ENCODE peak calls at places on chromosomes 7 and 10, in nine cellular contexts. One of them, this sample, is unnamed.
A peak's percentile ranks its signal among the peaks of the same experiment; 100 is the strongest.

GRCh38 chr10:69374931-69375306 is 41.8 kb downstream of the TACR2 start:
- DNase-seq in GM19239: no peak
- DNase-seq in AG08395: no peak
- DNase-seq in renal cortical epithelial cell: no peak
- DNase-seq in activated T-cell treated with anti-CD3 and anti-CD28 coated beads for 48 hours: no peak
- DNase-seq in stimulated activated CD4-positive, alpha-beta T cell treated with anti-CD3 and anti-CD28 coated beads, Interleukin-1b, Interleukin-23, amount 100 ng/mL, for 24 hours: no peak
- DNase-seq in activated T-helper 1 cell treated with anti-CD3 and anti-CD28 coated beads, Interleukin-12 subunit alpha, Interleukin-12 subunit beta, Interleukin-2, Interleukin-4 antibody, amounts not matched to agents 30 ng/mL and 10 ng/mL and 1 ng/mL, durations not matched to agents 14 hours and 24 hours and 36 hours: no peak
- DNase-seq in HFFc6: no peak
- DNase-seq in nucleus accumbens: no peak
- DNase-seq in this sample: no peak

GRCh38 chr10:63103971-63104409 is 29.1 kb upstream of the NRBF2 start:
- DNase-seq in GM19239: no peak
- DNase-seq in AG08395: no peak
- DNase-seq in renal cortical epithelial cell: no peak
- DNase-seq in activated T-cell treated with anti-CD3 and anti-CD28 coated beads for 48 hours: peak; percentile 53
- DNase-seq in stimulated activated CD4-positive, alpha-beta T cell treated with anti-CD3 and anti-CD28 coated beads, Interleukin-1b, Interleukin-23, amount 100 ng/mL, for 24 hours: peak; percentile 17
- DNase-seq in activated T-helper 1 cell treated with anti-CD3 and anti-CD28 coated beads, Interleukin-12 subunit alpha, Interleukin-12 subunit beta, Interleukin-2, Interleukin-4 antibody, amounts not matched to agents 30 ng/mL and 10 ng/mL and 1 ng/mL, durations not matched to agents 14 hours and 24 hours and 36 hours: no peak
- DNase-seq in HFFc6: no peak
- DNase-seq in nucleus accumbens: no peak
- DNase-seq in this sample: no peak

GRCh38 chr7:120864146-120864920 is 6.4 kb upstream of the TSPAN12 start:
- DNase-seq in GM19239: no peak
- DNase-seq in AG08395: no peak
- DNase-seq in renal cortical epithelial cell: peak; percentile 76
- DNase-seq in activated T-cell treated with anti-CD3 and anti-CD28 coated beads for 48 hours: no peak
- DNase-seq in stimulated activated CD4-positive, alpha-beta T cell treated with anti-CD3 and anti-CD28 coated beads, Interleukin-1b, Interleukin-23, amount 100 ng/mL, for 24 hours: no peak
- DNase-seq in activated T-helper 1 cell treated with anti-CD3 and anti-CD28 coated beads, Interleukin-12 subunit alpha, Interleukin-12 subunit beta, Interleukin-2, Interleukin-4 antibody, amounts not matched to agents 30 ng/mL and 10 ng/mL and 1 ng/mL, durations not matched to agents 14 hours and 24 hours and 36 hours: no peak
- DNase-seq in HFFc6: no peak
- DNase-seq in nucleus accumbens: no peak
- DNase-seq in this sample: no peak

GRCh38 chr7:361680-362415 is 71.9 kb downstream of the FOXL3 start:
- DNase-seq in GM19239: no peak
- DNase-seq in AG08395: no peak
- DNase-seq in renal cortical epithelial cell: no peak
- DNase-seq in activated T-cell treated with anti-CD3 and anti-CD28 coated beads for 48 hours: no peak
- DNase-seq in stimulated activated CD4-positive, alpha-beta T cell treated with anti-CD3 and anti-CD28 coated beads, Interleukin-1b, Interleukin-23, amount 100 ng/mL, for 24 hours: no peak
- DNase-seq in activated T-helper 1 cell treated with anti-CD3 and anti-CD28 coated beads, Interleukin-12 subunit alpha, Interleukin-12 subunit beta, Interleukin-2, Interleukin-4 antibody, amounts not matched to agents 30 ng/mL and 10 ng/mL and 1 ng/mL, durations not matched to agents 14 hours and 24 hours and 36 hours: no peak
- DNase-seq in HFFc6: no peak
- DNase-seq in nucleus accumbens: no peak
- DNase-seq in this sample: no peak

GRCh38 chr7:157016352-157017041 is 6.0 kb upstream of the MNX1 start:
- DNase-seq in GM19239: no peak
- DNase-seq in AG08395: no peak
- DNase-seq in renal cortical epithelial cell: no peak
- DNase-seq in activated T-cell treated with anti-CD3 and anti-CD28 coated beads for 48 hours: no peak
- DNase-seq in stimulated activated CD4-positive, alpha-beta T cell treated with anti-CD3 and anti-CD28 coated beads, Interleukin-1b, Interleukin-23, amount 100 ng/mL, for 24 hours: no peak
- DNase-seq in activated T-helper 1 cell treated with anti-CD3 and anti-CD28 coated beads, Interleukin-12 subunit alpha, Interleukin-12 subunit beta, Interleukin-2, Interleukin-4 antibody, amounts not matched to agents 30 ng/mL and 10 ng/mL and 1 ng/mL, durations not matched to agents 14 hours and 24 hours and 36 hours: peak; percentile 20
- DNase-seq in HFFc6: no peak
- DNase-seq in nucleus accumbens: no peak
- DNase-seq in this sample: no peak

GRCh38 chr10:11551104-11551503 is 60.3 kb downstream of the USP6NL start:
- DNase-seq in GM19239: no peak
- DNase-seq in AG08395: no peak
- DNase-seq in renal cortical epithelial cell: no peak
- DNase-seq in activated T-cell treated with anti-CD3 and anti-CD28 coated beads for 48 hours: no peak
- DNase-seq in stimulated activated CD4-positive, alpha-beta T cell treated with anti-CD3 and anti-CD28 coated beads, Interleukin-1b, Interleukin-23, amount 100 ng/mL, for 24 hours: no peak
- DNase-seq in activated T-helper 1 cell treated with anti-CD3 and anti-CD28 coated beads, Interleukin-12 subunit alpha, Interleukin-12 subunit beta, Interleukin-2, Interleukin-4 antibody, amounts not matched to agents 30 ng/mL and 10 ng/mL and 1 ng/mL, durations not matched to agents 14 hours and 24 hours and 36 hours: no peak
- DNase-seq in HFFc6: no peak
- DNase-seq in nucleus accumbens: no peak
- DNase-seq in this sample: no peak

GRCh38 chr7:158312789-158313188 is 274.8 kb downstream of the PTPRN2 start:
- DNase-seq in GM19239: no peak
- DNase-seq in AG08395: no peak
- DNase-seq in renal cortical epithelial cell: no peak
- DNase-seq in activated T-cell treated with anti-CD3 and anti-CD28 coated beads for 48 hours: no peak
- DNase-seq in stimulated activated CD4-positive, alpha-beta T cell treated with anti-CD3 and anti-CD28 coated beads, Interleukin-1b, Interleukin-23, amount 100 ng/mL, for 24 hours: no peak
- DNase-seq in activated T-helper 1 cell treated with anti-CD3 and anti-CD28 coated beads, Interleukin-12 subunit alpha, Interleukin-12 subunit beta, Interleukin-2, Interleukin-4 antibody, amounts not matched to agents 30 ng/mL and 10 ng/mL and 1 ng/mL, durations not matched to agents 14 hours and 24 hours and 36 hours: no peak
- DNase-seq in HFFc6: no peak
- DNase-seq in nucleus accumbens: no peak
- DNase-seq in this sample: no peak

GRCh38 chr7:107506683-107507339 is 37.0 kb downstream of the GPR22 start:
- DNase-seq in GM19239: no peak
- DNase-seq in AG08395: no peak
- DNase-seq in renal cortical epithelial cell: peak; percentile 40
- DNase-seq in activated T-cell treated with anti-CD3 and anti-CD28 coated beads for 48 hours: no peak
- DNase-seq in stimulated activated CD4-positive, alpha-beta T cell treated with anti-CD3 and anti-CD28 coated beads, Interleukin-1b, Interleukin-23, amount 100 ng/mL, for 24 hours: no peak
- DNase-seq in activated T-helper 1 cell treated with anti-CD3 and anti-CD28 coated beads, Interleukin-12 subunit alpha, Interleukin-12 subunit beta, Interleukin-2, Interleukin-4 antibody, amounts not matched to agents 30 ng/mL and 10 ng/mL and 1 ng/mL, durations not matched to agents 14 hours and 24 hours and 36 hours: no peak
- DNase-seq in HFFc6: no peak
- DNase-seq in nucleus accumbens: no peak
- DNase-seq in this sample: no peak

GRCh38 chr10:117431160-117431559 is 55.9 kb upstream of the PDZD8 start:
- DNase-seq in GM19239: no peak
- DNase-seq in AG08395: peak; percentile 80
- DNase-seq in renal cortical epithelial cell: peak; percentile 51
- DNase-seq in activated T-cell treated with anti-CD3 and anti-CD28 coated beads for 48 hours: no peak
- DNase-seq in stimulated activated CD4-positive, alpha-beta T cell treated with anti-CD3 and anti-CD28 coated beads, Interleukin-1b, Interleukin-23, amount 100 ng/mL, for 24 hours: no peak
- DNase-seq in activated T-helper 1 cell treated with anti-CD3 and anti-CD28 coated beads, Interleukin-12 subunit alpha, Interleukin-12 subunit beta, Interleukin-2, Interleukin-4 antibody, amounts not matched to agents 30 ng/mL and 10 ng/mL and 1 ng/mL, durations not matched to agents 14 hours and 24 hours and 36 hours: no peak
- DNase-seq in HFFc6: peak; percentile 54
- DNase-seq in nucleus accumbens: no peak
- DNase-seq in this sample: peak; percentile 26

GRCh38 chr7:31027161-31027965 is 24.7 kb upstream of the ADCYAP1R1 start:
- DNase-seq in GM19239: no peak
- DNase-seq in AG08395: peak; percentile 17
- DNase-seq in renal cortical epithelial cell: no peak
- DNase-seq in activated T-cell treated with anti-CD3 and anti-CD28 coated beads for 48 hours: no peak
- DNase-seq in stimulated activated CD4-positive, alpha-beta T cell treated with anti-CD3 and anti-CD28 coated beads, Interleukin-1b, Interleukin-23, amount 100 ng/mL, for 24 hours: no peak
- DNase-seq in activated T-helper 1 cell treated with anti-CD3 and anti-CD28 coated beads, Interleukin-12 subunit alpha, Interleukin-12 subunit beta, Interleukin-2, Interleukin-4 antibody, amounts not matched to agents 30 ng/mL and 10 ng/mL and 1 ng/mL, durations not matched to agents 14 hours and 24 hours and 36 hours: no peak
- DNase-seq in HFFc6: no peak
- DNase-seq in nucleus accumbens: peak; percentile 58
- DNase-seq in this sample: no peak

GRCh38 chr7:14446829-14447228 is 455.7 kb downstream of the DGKB start:
- DNase-seq in GM19239: no peak
- DNase-seq in AG08395: no peak
- DNase-seq in renal cortical epithelial cell: no peak
- DNase-seq in activated T-cell treated with anti-CD3 and anti-CD28 coated beads for 48 hours: no peak
- DNase-seq in stimulated activated CD4-positive, alpha-beta T cell treated with anti-CD3 and anti-CD28 coated beads, Interleukin-1b, Interleukin-23, amount 100 ng/mL, for 24 hours: no peak
- DNase-seq in activated T-helper 1 cell treated with anti-CD3 and anti-CD28 coated beads, Interleukin-12 subunit alpha, Interleukin-12 subunit beta, Interleukin-2, Interleukin-4 antibody, amounts not matched to agents 30 ng/mL and 10 ng/mL and 1 ng/mL, durations not matched to agents 14 hours and 24 hours and 36 hours: no peak
- DNase-seq in HFFc6: no peak
- DNase-seq in nucleus accumbens: no peak
- DNase-seq in this sample: no peak

GRCh38 chr10:92047215-92047614 is 123.6 kb downstream of the BTAF1 start:
- DNase-seq in GM19239: no peak
- DNase-seq in AG08395: no peak
- DNase-seq in renal cortical epithelial cell: no peak
- DNase-seq in activated T-cell treated with anti-CD3 and anti-CD28 coated beads for 48 hours: no peak
- DNase-seq in stimulated activated CD4-positive, alpha-beta T cell treated with anti-CD3 and anti-CD28 coated beads, Interleukin-1b, Interleukin-23, amount 100 ng/mL, for 24 hours: no peak
- DNase-seq in activated T-helper 1 cell treated with anti-CD3 and anti-CD28 coated beads, Interleukin-12 subunit alpha, Interleukin-12 subunit beta, Interleukin-2, Interleukin-4 antibody, amounts not matched to agents 30 ng/mL and 10 ng/mL and 1 ng/mL, durations not matched to agents 14 hours and 24 hours and 36 hours: no peak
- DNase-seq in HFFc6: no peak
- DNase-seq in nucleus accumbens: no peak
- DNase-seq in this sample: no peak

GRCh38 chr7:141586878-141587277 is 35.7 kb downstream of the AGK start:
- DNase-seq in GM19239: no peak
- DNase-seq in AG08395: no peak
- DNase-seq in renal cortical epithelial cell: no peak
- DNase-seq in activated T-cell treated with anti-CD3 and anti-CD28 coated beads for 48 hours: no peak
- DNase-seq in stimulated activated CD4-positive, alpha-beta T cell treated with anti-CD3 and anti-CD28 coated beads, Interleukin-1b, Interleukin-23, amount 100 ng/mL, for 24 hours: no peak
- DNase-seq in activated T-helper 1 cell treated with anti-CD3 and anti-CD28 coated beads, Interleukin-12 subunit alpha, Interleukin-12 subunit beta, Interleukin-2, Interleukin-4 antibody, amounts not matched to agents 30 ng/mL and 10 ng/mL and 1 ng/mL, durations not matched to agents 14 hours and 24 hours and 36 hours: no peak
- DNase-seq in HFFc6: no peak
- DNase-seq in nucleus accumbens: no peak
- DNase-seq in this sample: peak; percentile 3

GRCh38 chr7:5248201-5248885 is 34.4 kb upstream of the SLC29A4 start:
- DNase-seq in GM19239: no peak
- DNase-seq in AG08395: no peak
- DNase-seq in renal cortical epithelial cell: no peak
- DNase-seq in activated T-cell treated with anti-CD3 and anti-CD28 coated beads for 48 hours: no peak
- DNase-seq in stimulated activated CD4-positive, alpha-beta T cell treated with anti-CD3 and anti-CD28 coated beads, Interleukin-1b, Interleukin-23, amount 100 ng/mL, for 24 hours: no peak
- DNase-seq in activated T-helper 1 cell treated with anti-CD3 and anti-CD28 coated beads, Interleukin-12 subunit alpha, Interleukin-12 subunit beta, Interleukin-2, Interleukin-4 antibody, amounts not matched to agents 30 ng/mL and 10 ng/mL and 1 ng/mL, durations not matched to agents 14 hours and 24 hours and 36 hours: no peak
- DNase-seq in HFFc6: no peak
- DNase-seq in nucleus accumbens: no peak
- DNase-seq in this sample: no peak

GRCh38 chr7:1839701-1840100 is 169.6 kb downstream of the ELFN1 start:
- DNase-seq in GM19239: no peak
- DNase-seq in AG08395: no peak
- DNase-seq in renal cortical epithelial cell: no peak
- DNase-seq in activated T-cell treated with anti-CD3 and anti-CD28 coated beads for 48 hours: no peak
- DNase-seq in stimulated activated CD4-positive, alpha-beta T cell treated with anti-CD3 and anti-CD28 coated beads, Interleukin-1b, Interleukin-23, amount 100 ng/mL, for 24 hours: no peak
- DNase-seq in activated T-helper 1 cell treated with anti-CD3 and anti-CD28 coated beads, Interleukin-12 subunit alpha, Interleukin-12 subunit beta, Interleukin-2, Interleukin-4 antibody, amounts not matched to agents 30 ng/mL and 10 ng/mL and 1 ng/mL, durations not matched to agents 14 hours and 24 hours and 36 hours: no peak
- DNase-seq in HFFc6: no peak
- DNase-seq in nucleus accumbens: no peak
- DNase-seq in this sample: no peak

GRCh38 chr10:71334228-71334791 is 15.3 kb downstream of the SLC29A3 start:
- DNase-seq in GM19239: no peak
- DNase-seq in AG08395: no peak
- DNase-seq in renal cortical epithelial cell: no peak
- DNase-seq in activated T-cell treated with anti-CD3 and anti-CD28 coated beads for 48 hours: no peak
- DNase-seq in stimulated activated CD4-positive, alpha-beta T cell treated with anti-CD3 and anti-CD28 coated beads, Interleukin-1b, Interleukin-23, amount 100 ng/mL, for 24 hours: no peak
- DNase-seq in activated T-helper 1 cell treated with anti-CD3 and anti-CD28 coated beads, Interleukin-12 subunit alpha, Interleukin-12 subunit beta, Interleukin-2, Interleukin-4 antibody, amounts not matched to agents 30 ng/mL and 10 ng/mL and 1 ng/mL, durations not matched to agents 14 hours and 24 hours and 36 hours: no peak
- DNase-seq in HFFc6: no peak
- DNase-seq in nucleus accumbens: no peak
- DNase-seq in this sample: no peak

GRCh38 chr7:27251513-27252306 is 9.1 kb downstream of the EVX1 start:
- DNase-seq in GM19239: no peak
- DNase-seq in AG08395: no peak
- DNase-seq in renal cortical epithelial cell: no peak
- DNase-seq in activated T-cell treated with anti-CD3 and anti-CD28 coated beads for 48 hours: no peak
- DNase-seq in stimulated activated CD4-positive, alpha-beta T cell treated with anti-CD3 and anti-CD28 coated beads, Interleukin-1b, Interleukin-23, amount 100 ng/mL, for 24 hours: no peak
- DNase-seq in activated T-helper 1 cell treated with anti-CD3 and anti-CD28 coated beads, Interleukin-12 subunit alpha, Interleukin-12 subunit beta, Interleukin-2, Interleukin-4 antibody, amounts not matched to agents 30 ng/mL and 10 ng/mL and 1 ng/mL, durations not matched to agents 14 hours and 24 hours and 36 hours: no peak
- DNase-seq in HFFc6: no peak
- DNase-seq in nucleus accumbens: no peak
- DNase-seq in this sample: no peak

GRCh38 chr7:75621124-75621523 is 117.6 kb downstream of the HIP1 start:
- DNase-seq in GM19239: no peak
- DNase-seq in AG08395: no peak
- DNase-seq in renal cortical epithelial cell: no peak
- DNase-seq in activated T-cell treated with anti-CD3 and anti-CD28 coated beads for 48 hours: no peak
- DNase-seq in stimulated activated CD4-positive, alpha-beta T cell treated with anti-CD3 and anti-CD28 coated beads, Interleukin-1b, Interleukin-23, amount 100 ng/mL, for 24 hours: no peak
- DNase-seq in activated T-helper 1 cell treated with anti-CD3 and anti-CD28 coated beads, Interleukin-12 subunit alpha, Interleukin-12 subunit beta, Interleukin-2, Interleukin-4 antibody, amounts not matched to agents 30 ng/mL and 10 ng/mL and 1 ng/mL, durations not matched to agents 14 hours and 24 hours and 36 hours: no peak
- DNase-seq in HFFc6: no peak
- DNase-seq in nucleus accumbens: no peak
- DNase-seq in this sample: no peak

This sample was measured in HCEC 1CT.